ENCODE peak calls at places on chromosomes 3 and 15, in eight cellular contexts. Z is transverse colon, E is left ventricle myocardium inferior, Q is fibroblast of lung, R is Panc1, M is Karpas-422, A is aorta, Y is AG10803. N is an unnamed sample.

GRCh38 chr15:29613951-29614382 is 208.3 kb downstream of the TJP1 start:
- DNase-seq in Z (no peak), Y (no peak), Q (no peak), E (no peak), M (peak; percentile 42), A (no peak), R (no peak), N (no peak)

GRCh38 chr15:59825926-59826325 is 136.8 kb upstream of the BNIP2 start:
- DNase-seq in Y (no peak), R (no peak), M (no peak), E (no peak), A (no peak), Z (no peak), Q (no peak), N (no peak)

GRCh38 chr15:91552555-91552954 is 301.0 kb upstream of the SLCO3A1 start:
- DNase-seq in Z (no peak), Q (peak; percentile 47), M (no peak), A (no peak), E (no peak), Y (no peak), R (no peak), N (no peak)

GRCh38 chr15:87760915-87761314 is 495.6 kb downstream of the NTRK3 start:
- DNase-seq in Q (no peak), R (no peak), E (no peak), M (no peak), Z (no peak), Y (no peak), A (no peak), N (no peak)

GRCh38 chr3:66778107-66778506 is 220.0 kb upstream of the KBTBD8 start:
- DNase-seq in Q (no peak), E (no peak), Y (no peak), A (no peak), Z (no peak), R (no peak), M (no peak), N (no peak)

GRCh38 chr3:31555204-31555603 is 22.5 kb downstream of the STT3B start:
- DNase-seq in Z (no peak), R (no peak), Y (no peak), E (no peak), M (no peak), A (no peak), Q (no peak), N (no peak)

GRCh38 chr15:95646484-95646883 is 684.0 kb upstream of the NR2F2 start:
- DNase-seq in A (no peak), M (no peak), Y (no peak), Z (no peak), Q (no peak), R (no peak), E (no peak), N (no peak)

GRCh38 chr3:10666621-10667020 is 149.4 kb upstream of the SLC6A11 start:
- DNase-seq in R (no peak), Y (no peak), A (no peak), M (peak; percentile 87), Z (peak; percentile 13), E (peak; percentile 46), Q (no peak), N (no peak)

GRCh38 chr15:73818308-73818985 is 54.9 kb upstream of the TBC1D21 start:
- DNase-seq in A (no peak), Q (no peak), Z (no peak), M (no peak), E (no peak), R (no peak), Y (no peak), N (no peak)

GRCh38 chr15:78000089-78000926 is 77.2 kb downstream of the TBC1D2B start:
- DNase-seq in A (no peak), Y (peak; percentile 16), Q (peak; percentile 51), Z (peak; percentile 94), R (no peak), M (peak; percentile 96), E (peak; percentile 67), N (no peak)

GRCh38 chr3:141147657-141148056 is 84.0 kb upstream of the PXYLP1 start:
- DNase-seq in Q (no peak), Y (no peak), R (no peak), Z (no peak), M (no peak), A (no peak), E (no peak), N (no peak)

GRCh38 chr3:187777331-187778046 is 32.2 kb upstream of the BCL6 start:
- DNase-seq in M (peak; percentile 60), Q (peak; percentile 25), R (no peak), Y (peak; percentile 18), E (no peak), Z (no peak), A (no peak), N (no peak)

GRCh38 chr15:100341662-100342560 is at the start of gene ADAMTS17:
- DNase-seq in R (peak; percentile 64), Y (peak; percentile 74), A (peak; percentile 97), Z (peak; percentile 97), Q (peak; percentile 92), E (peak; percentile 95), M (no peak), N (peak; percentile 97)

GRCh38 chr3:132029182-132029902 is 5.5 kb downstream of the CPNE4 start:
- DNase-seq in Q (peak; percentile 57), A (peak; percentile 85), E (peak; percentile 73), Z (peak; percentile 74), Y (peak; percentile 72), R (peak; percentile 54), M (peak; percentile 91), N (no peak)

GRCh38 chr15:91548588-91548987 is 304.9 kb upstream of the SLCO3A1 start:
- DNase-seq in A (no peak), E (peak; percentile 53), M (no peak), R (no peak), Y (peak; percentile 48), Q (peak; percentile 37), Z (no peak), N (no peak)

GRCh38 chr15:100204771-100205170 is 137.0 kb downstream of the ADAMTS17 start:
- DNase-seq in R (no peak), Z (no peak), E (no peak), Y (no peak), Q (no peak), A (no peak), M (no peak), N (no peak)

GRCh38 chr15:82044373-82045178 is 1.2 kb downstream of the MEX3B start:
- DNase-seq in M (no peak), Y (peak; percentile 64), R (no peak), A (peak; percentile 65), Z (peak; percentile 26), Q (peak; percentile 84), E (peak; percentile 44), N (no peak)

GRCh38 chr15:77671274-77672056 is 38.8 kb upstream of the LINGO1 start:
- DNase-seq in Z (no peak), Y (no peak), M (peak; percentile 49), R (no peak), A (no peak), Q (no peak), E (no peak), N (no peak)

GRCh38 chr3:20111836-20112235 is 71.6 kb downstream of the KAT2B start:
- DNase-seq in E (no peak), A (no peak), Y (no peak), M (no peak), Q (peak; percentile 66), R (peak; percentile 20), Z (no peak), N (no peak)

GRCh38 chr15:74392402-74392876 is 25.0 kb upstream of the CYP11A1 start:
- DNase-seq in M (no peak), E (no peak), Z (no peak), Y (peak; percentile 63), A (no peak), R (no peak), Q (peak; percentile 61), N (no peak)

GRCh38 chr15:48112242-48112641 is 8.5 kb upstream of the SLC24A5 start:
- DNase-seq in Z (no peak), R (no peak), Y (peak; percentile 8), M (peak; percentile 43), E (no peak), Q (peak; percentile 24), A (no peak), N (no peak)

GRCh38 chr15:99154271-99154670 is 49.4 kb downstream of the SYNM start:
- DNase-seq in Z (no peak), Y (no peak), A (no peak), E (no peak), Q (peak; percentile 42), M (no peak), R (no peak), N (no peak)

GRCh38 chr3:125061170-125061569 is 5.4 kb upstream of the HEG1 start:
- DNase-seq in Y (peak; percentile 85), A (no peak), R (no peak), Z (no peak), E (peak; percentile 66), M (no peak), Q (peak; percentile 43), N (peak; percentile 85)

GRCh38 chr15:23687143-23687470 is at the start of gene NDN:
- DNase-seq in A (peak; percentile 53), M (no peak), Q (peak; percentile 63), R (no peak), Z (peak; percentile 41), E (peak; percentile 45), Y (peak; percentile 64), N (no peak)

GRCh38 chr15:40697916-40698315 is 2.9 kb downstream of the RAD51 start:
- DNase-seq in Y (no peak), Q (no peak), E (no peak), A (no peak), R (no peak), Z (no peak), M (no peak), N (no peak)

GRCh38 chr15:83282859-83283812 is 1.3 kb downstream of the BNC1 start:
- DNase-seq in Z (no peak), E (peak; percentile 30), Q (peak; percentile 64), M (no peak), R (no peak), A (no peak), Y (peak; percentile 80), N (no peak)
- H3K4me3 ChIP-seq in Z (peak overlapping the region; percentile 51), E (peak overlapping the region; percentile 69), Q (peak overlapping the region; percentile 69), M (no peak overlapping the region), R (no peak overlapping the region), A (peak overlapping the region; percentile 17), Y (peak overlapping the region; percentile 80), N (peak overlapping the region; percentile 69)

DNA sequence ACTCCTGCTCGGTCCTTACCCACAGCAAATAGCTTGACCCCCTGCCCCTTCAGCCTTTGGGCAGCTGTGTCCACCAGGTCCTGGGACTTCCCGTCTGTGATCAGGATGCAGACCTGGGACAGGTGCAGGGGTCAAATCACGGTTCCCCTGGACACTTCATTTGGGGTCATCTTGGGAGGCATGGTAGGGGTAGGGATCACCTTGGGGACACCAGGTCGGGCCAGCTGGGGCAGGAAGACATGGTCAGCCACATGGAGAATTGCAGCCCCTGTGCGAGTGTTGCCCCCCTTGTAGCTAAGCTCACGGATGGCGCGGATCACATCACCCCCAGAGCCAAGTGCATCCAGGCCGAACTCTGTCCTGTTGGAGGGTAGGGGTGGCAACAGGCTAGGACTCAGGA is 1.8 kb downstream of the COL7A1 start:
- DNase-seq in Q (no peak), Y (no peak), E (no peak), R (no peak), A (no peak), Z (no peak), M (no peak), N (no peak)
- H3K4me3 ChIP-seq in Q (no peak overlapping the region), Y (no peak overlapping the region), E (no peak overlapping the region), R (no peak overlapping the region), A (no peak overlapping the region), Z (no peak overlapping the region), M (no peak overlapping the region), N (no peak overlapping the region)

GRCh38 chr3:71070497-71071465 is 512.7 kb downstream of the FOXP1 start:
- DNase-seq in M (no peak), R (no peak), A (no peak), Z (no peak), Q (no peak), Y (no peak), E (no peak), N (no peak)
- H3K4me3 ChIP-seq in M (no peak overlapping the region), R (no peak overlapping the region), A (peak overlapping the region; percentile 6), Z (no peak overlapping the region), Q (no peak overlapping the region), Y (no peak overlapping the region), E (no peak overlapping the region), N (peak overlapping the region; percentile 29)

GRCh38 chr3:126343675-126344074 is 13.5 kb downstream of the KLF15 start:
- DNase-seq in E (peak; percentile 8), A (peak; percentile 42), R (no peak), Z (peak; percentile 7), Q (no peak), Y (no peak), M (no peak), N (peak; percentile 67)
- H3K4me3 ChIP-seq in E (no peak overlapping the region), A (no peak overlapping the region), R (no peak overlapping the region), Z (no peak overlapping the region), Q (no peak overlapping the region), Y (no peak overlapping the region), M (no peak overlapping the region), N (no peak overlapping the region)